ENCODE peak calls at places on chromosome 4, in six cellular contexts. Z, W, D, G, N and U are unnamed samples.

GRCh38 chr4:88720749-88721428 is 23.3 kb upstream of the NAP1L5 start:
- DNase-seq in Z (peak; percentile 44), W (no peak), D (peak; percentile 24), G (no peak), N (no peak), U (no peak)

GRCh38 chr4:133000012-133000411 is 149.1 kb upstream of the PCDH10 start:
- DNase-seq in Z (no peak), W (no peak), D (no peak), G (peak; percentile 5), N (no peak), U (no peak)

GRCh38 chr4:119300072-119300387 is 21.9 kb downstream of the FABP2 start:
- DNase-seq in Z (peak; percentile 77), W (peak; percentile 69), D (no peak), G (peak; percentile 70), N (no peak), U (no peak)

GRCh38 chr4:173507471-173508385 is 22.3 kb downstream of the HAND2 start:
- DNase-seq in Z (no peak), W (no peak), D (peak; percentile 77), G (no peak), N (no peak), U (no peak)

GRCh38 chr4:16119981-16120380 is 36.2 kb upstream of the PROM1 start:
- DNase-seq in Z (no peak), W (peak; percentile 12), D (peak; percentile 9), G (no peak), N (no peak), U (no peak)

GRCh38 chr4:20284990-20285389 is 33.3 kb downstream of the SLIT2 start:
- DNase-seq in Z (peak; percentile 77), W (no peak), D (no peak), G (no peak), N (no peak), U (no peak)

GRCh38 chr4:16289872-16290554 is 63.7 kb upstream of the TAPT1 start:
- DNase-seq in Z (peak; percentile 58), W (no peak), D (no peak), G (peak; percentile 61), N (peak; percentile 7), U (peak; percentile 72)

GRCh38 chr4:61752617-61753016 is 552.5 kb downstream of the ADGRL3 start:
- DNase-seq in Z (no peak), W (no peak), D (no peak), G (no peak), N (no peak), U (no peak)

GRCh38 chr4:8688041-8688907 is 95.7 kb downstream of the CPZ start:
- DNase-seq in Z (peak; percentile 70), W (peak; percentile 24), D (peak; percentile 93), G (no peak), N (peak; percentile 19), U (no peak)

GRCh38 chr4:30757357-30757756 is 37.2 kb downstream of the PCDH7 start:
- DNase-seq in Z (peak; percentile 85), W (no peak), D (no peak), G (peak; percentile 76), N (peak; percentile 98), U (no peak)

GRCh38 chr4:139050436-139050835 is 34.9 kb downstream of the NOCT start:
- DNase-seq in Z (no peak), W (no peak), D (no peak), G (peak; percentile 46), N (no peak), U (no peak)

GRCh38 chr4:151117371-151117962 is 18.0 kb downstream of the RPS3A start:
- DNase-seq in Z (peak; percentile 80), W (peak; percentile 64), D (peak; percentile 89), G (peak; percentile 80), N (peak; percentile 37), U (peak; percentile 95)

GRCh38 chr4:992297-993110 is 700 bp downstream of the SLC26A1 start:
- DNase-seq in Z (no peak), W (peak; percentile 93), D (no peak), G (no peak), N (no peak), U (no peak)

GRCh38 chr4:87717276-87718031 is 67.4 kb downstream of the DMP1 start:
- DNase-seq in Z (peak; percentile 2), W (no peak), D (no peak), G (no peak), N (no peak), U (no peak)

GRCh38 chr4:71188197-71188625 is 150.6 kb upstream of the SLC4A4 start:
- DNase-seq in Z (peak; percentile 30), W (peak; percentile 28), D (peak; percentile 70), G (peak; percentile 39), N (no peak), U (no peak)

GRCh38 chr4:101187837-101188236 is 159.5 kb downstream of the PPP3CA start:
- DNase-seq in Z (peak; percentile 39), W (no peak), D (no peak), G (peak; percentile 42), N (no peak), U (peak; percentile 44)

GRCh38 chr4:136863756-136864155 is 668.5 kb downstream of the PCDH18 start:
- DNase-seq in Z (peak; percentile 4), W (no peak), D (peak; percentile 61), G (peak; percentile 37), N (peak; percentile 10), U (no peak)

GRCh38 chr4:110619401-110620247 is 3.3 kb downstream of the PITX2 start:
- DNase-seq in Z (no peak), W (no peak), D (peak; percentile 95), G (no peak), N (no peak), U (no peak)

GRCh38 chr4:119116925-119117900 is 18.4 kb upstream of the MYOZ2 start:
- DNase-seq in Z (peak; percentile 57), W (no peak), D (no peak), G (no peak), N (no peak), U (no peak)

GRCh38 chr4:8316911-8317351 is 47.4 kb downstream of the HTRA3 start:
- DNase-seq in Z (no peak), W (no peak), D (no peak), G (no peak), N (no peak), U (no peak)

GRCh38 chr4:136680271-136680670 is 852.0 kb downstream of the PCDH18 start:
- DNase-seq in Z (no peak), W (no peak), D (no peak), G (no peak), N (no peak), U (no peak)

GRCh38 chr4:33063238-33063637 is 2343.1 kb downstream of the PCDH7 start:
- DNase-seq in Z (peak; percentile 69), W (no peak), D (no peak), G (peak; percentile 51), N (no peak), U (no peak)

GRCh38 chr4:37068580-37068979 is 176.0 kb upstream of the NWD2 start:
- DNase-seq in Z (no peak), W (no peak), D (peak; percentile 89), G (no peak), N (no peak), U (peak; percentile 79)

DNA sequence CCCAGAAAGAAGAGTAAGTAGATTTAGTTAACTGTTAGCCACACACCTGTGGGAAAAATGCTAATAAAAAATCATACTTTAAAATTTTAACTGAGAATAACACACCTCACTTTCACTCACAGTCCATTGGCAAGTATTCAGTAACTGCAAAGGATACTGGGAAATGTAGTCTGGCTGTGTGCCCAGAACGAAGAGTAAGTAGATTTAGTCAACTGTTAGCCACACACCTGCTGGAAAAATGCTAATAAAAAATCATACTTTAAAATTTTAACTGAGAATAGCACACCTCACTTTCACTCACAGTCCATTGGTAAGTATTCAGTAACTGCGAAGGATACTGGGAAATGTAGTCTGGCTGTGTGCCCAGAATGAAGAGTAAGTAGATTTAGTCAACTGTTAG is 178.4 kb upstream of the NWD2 start:
- DNase-seq in Z (no peak), W (peak; percentile 60), D (no peak), G (no peak), N (no peak), U (no peak)
- H3K9ac ChIP-seq in Z (no peak overlapping the region), W (no peak overlapping the region), D (no peak overlapping the region), G (no peak overlapping the region), N (no peak overlapping the region), U (no peak overlapping the region)

GRCh38 chr4:152304220-152304619 is 231.7 kb downstream of the FBXW7 start:
- DNase-seq in Z (peak; percentile 57), W (no peak), D (no peak), G (no peak), N (no peak), U (no peak)

GRCh38 chr4:152310223-152310622 is 225.7 kb downstream of the FBXW7 start:
- DNase-seq in Z (peak; percentile 37), W (no peak), D (no peak), G (peak; percentile 19), N (no peak), U (no peak)

GRCh38 chr4:152307669-152308068 is 228.2 kb downstream of the FBXW7 start:
- DNase-seq in Z (no peak), W (no peak), D (no peak), G (no peak), N (no peak), U (peak; percentile 42)

GRCh38 chr4:152308925-152309324 is 227.0 kb downstream of the FBXW7 start:
- DNase-seq in Z (no peak), W (no peak), D (no peak), G (no peak), N (no peak), U (no peak)

GRCh38 chr4:152309418-152309817 is 226.5 kb downstream of the FBXW7 start:
- DNase-seq in Z (no peak), W (no peak), D (no peak), G (no peak), N (no peak), U (no peak)
- H3K9ac ChIP-seq in Z (no peak overlapping the region), W (no peak overlapping the region), D (no peak overlapping the region), G (no peak overlapping the region), N (no peak overlapping the region), U (no peak overlapping the region)

GRCh38 chr4:141081921-141082381 is 51.3 kb downstream of the RNF150 start:
- DNase-seq in Z (peak; percentile 19), W (no peak), D (no peak), G (peak; percentile 34), N (no peak), U (no peak)
- H3K9ac ChIP-seq in Z (no peak overlapping the region), W (no peak overlapping the region), D (no peak overlapping the region), G (no peak overlapping the region), N (no peak overlapping the region), U (no peak overlapping the region)

DNA sequence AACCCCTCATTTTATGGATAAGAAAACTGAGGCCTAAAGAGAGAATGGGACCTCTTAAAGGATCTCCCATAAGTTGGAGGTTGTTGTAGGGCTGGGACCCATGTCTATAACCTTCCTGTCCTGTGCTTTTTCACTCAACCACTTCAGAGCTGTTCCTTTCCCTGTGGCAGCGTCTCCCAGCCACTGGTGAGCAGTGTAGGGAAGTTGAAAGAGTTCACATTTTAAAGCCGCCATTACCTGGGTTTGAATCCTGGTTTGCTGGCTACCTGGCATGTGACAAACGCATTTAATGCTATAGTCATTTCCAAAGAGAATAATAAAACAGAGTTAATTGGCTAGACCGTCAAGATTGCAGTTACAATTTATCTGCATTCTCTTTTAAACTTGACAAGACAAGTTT is 218.5 kb downstream of the NWD2 start:
- DNase-seq in Z (no peak), W (peak; percentile 58), D (no peak), G (no peak), N (no peak), U (no peak)
- H3K9ac ChIP-seq in Z (no peak overlapping the region), W (peak overlapping the region; percentile 76), D (no peak overlapping the region), G (no peak overlapping the region), N (no peak overlapping the region), U (no peak overlapping the region)

GRCh38 chr4:183409956-183410355 is 34.5 kb upstream of the CDKN2AIP start:
- DNase-seq in Z (no peak), W (no peak), D (no peak), G (no peak), N (no peak), U (no peak)
- H3K9ac ChIP-seq in Z (no peak overlapping the region), W (no peak overlapping the region), D (no peak overlapping the region), G (no peak overlapping the region), N (no peak overlapping the region), U (no peak overlapping the region)